ENCODE peak calls at places on chromosome 1, in four cellular contexts. Z, E, Q and J are unnamed samples.

GRCh38 chr1:25677193-25677773 is 60.7 kb downstream of the MAN1C1 start:
- DNase-seq in E (no peak), Z (no peak), Q (no peak), J (no peak)

GRCh38 chr1:164560076-164560475 is 1.1 kb downstream of the PBX1 start:
- DNase-seq in Z (no peak), Q (no peak), E (no peak), J (no peak)

GRCh38 chr1:93829061-93829460 is 49.9 kb downstream of the DNTTIP2 start:
- DNase-seq in Q (no peak), E (no peak), Z (no peak), J (no peak)

GRCh38 chr1:230163205-230163604 is 96.2 kb downstream of the GALNT2 start:
- DNase-seq in Z (peak; percentile 39), Q (no peak), E (peak; percentile 88), J (peak; percentile 68)

GRCh38 chr1:20472860-20473711 is 12.9 kb downstream of the CAMK2N1 start:
- DNase-seq in Q (no peak), Z (no peak), E (peak; percentile 80), J (peak; percentile 63)

GRCh38 chr1:238738942-238739341 is 647.4 kb upstream of the CHRM3 start:
- DNase-seq in Z (no peak), Q (no peak), E (no peak), J (no peak)

GRCh38 chr1:26555550-26555981 is 26.0 kb downstream of the RPS6KA1 start:
- DNase-seq in Q (no peak), Z (no peak), E (no peak), J (peak; percentile 19)

GRCh38 chr1:83897516-83897915 is 101.4 kb downstream of the TTLL7 start:
- DNase-seq in Z (no peak), Q (no peak), E (no peak), J (no peak)

GRCh38 chr1:29789221-29789909 is 553.0 kb downstream of the PTPRU start:
- DNase-seq in Z (no peak), E (no peak), Q (no peak), J (no peak)

GRCh38 chr1:82775402-82776000 is 974.8 kb downstream of the ADGRL2 start:
- DNase-seq in Z (no peak), Q (no peak), E (no peak), J (peak; percentile 14)

GRCh38 chr1:28058168-28058567 is 30.2 kb downstream of the EYA3 start:
- DNase-seq in E (no peak), Z (no peak), Q (no peak), J (no peak)

DNA sequence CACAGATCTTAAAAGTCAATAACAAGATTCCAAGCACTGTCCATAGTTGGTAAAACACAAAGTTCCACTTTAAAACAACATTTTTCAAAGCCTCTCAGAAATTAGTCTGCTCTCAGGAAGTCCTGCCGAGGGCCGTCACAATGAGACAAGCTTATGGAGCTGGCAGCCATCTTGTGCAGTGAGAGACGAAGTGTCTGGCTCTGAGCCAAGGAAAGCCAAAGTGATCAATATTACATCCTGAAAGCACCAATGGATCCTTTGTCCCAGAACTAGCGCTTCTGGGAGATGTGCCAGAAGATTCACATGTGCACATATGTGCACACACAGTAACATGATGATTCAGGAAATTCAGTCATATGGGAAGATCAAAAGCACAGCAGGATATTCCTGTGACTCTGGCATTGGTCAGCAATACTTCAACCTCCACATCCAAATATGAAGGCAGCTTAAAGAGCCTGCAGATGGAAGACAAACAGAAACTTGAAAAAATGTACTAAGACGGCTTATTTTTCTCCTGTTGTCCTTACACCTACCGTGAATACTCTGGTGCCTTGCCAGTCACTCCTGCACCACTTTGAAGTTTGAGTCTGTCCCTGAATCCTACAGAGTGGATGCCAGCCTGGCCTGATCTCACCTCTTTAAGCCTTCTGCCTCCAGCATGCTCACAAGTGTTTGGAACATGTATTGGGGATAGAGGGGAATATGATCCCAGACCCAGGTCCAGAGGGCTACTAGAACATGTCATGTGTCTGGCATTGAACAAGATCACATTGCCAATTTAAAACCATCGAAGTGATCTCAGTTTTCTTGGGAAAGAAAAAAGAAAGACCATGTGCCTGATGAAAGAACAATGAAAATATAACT is 44.5 kb upstream of the PRRX1 start:
- DNase-seq in E (no peak), Z (peak; percentile 11), Q (no peak), J (no peak)
- H3K4me3 ChIP-seq in E (no peak overlapping the region), Z (no peak overlapping the region), Q (no peak overlapping the region), J (peak overlapping the region; percentile 40)

DNA sequence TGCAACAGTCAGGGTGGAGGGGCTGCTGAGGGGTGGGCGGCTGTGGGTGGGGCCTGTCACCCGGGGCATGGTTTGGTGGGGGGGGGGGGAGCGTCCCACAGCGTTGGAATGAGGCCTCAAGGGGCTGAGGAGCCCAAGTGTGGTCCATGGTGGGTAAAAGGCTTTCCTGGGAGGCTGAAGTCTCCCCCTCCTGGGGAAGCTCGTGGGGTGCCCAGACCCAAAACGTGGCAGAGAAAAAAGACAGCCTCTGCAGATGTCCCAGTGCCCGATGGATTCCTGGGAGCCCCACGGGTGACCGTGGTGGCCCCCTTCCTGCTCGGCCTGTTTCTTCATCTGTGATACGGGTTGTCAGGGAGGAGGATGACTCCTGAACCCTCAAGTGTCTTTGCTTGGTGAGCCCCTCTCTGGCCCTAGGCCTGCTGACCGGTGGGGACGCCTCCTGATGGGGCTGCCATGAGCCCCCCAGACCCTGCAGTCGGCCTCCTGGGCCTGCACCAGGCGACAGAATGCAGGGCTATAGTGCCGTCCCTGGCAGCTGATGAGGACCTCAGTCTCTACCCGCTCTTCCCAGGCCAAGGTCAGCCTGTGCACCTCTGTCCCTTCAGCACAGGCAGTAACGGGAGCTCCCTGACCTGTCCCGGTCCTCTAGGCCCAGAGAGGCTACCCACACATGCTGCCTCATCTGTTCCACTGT is 1.1 kb downstream of the OBSCN start:
- DNase-seq in E (no peak), Z (no peak), Q (no peak), J (no peak)
- H3K4me3 ChIP-seq in E (no peak overlapping the region), Z (no peak overlapping the region), Q (no peak overlapping the region), J (peak overlapping the region; percentile 91)

GRCh38 chr1:36818771-36819170 is 215.5 kb downstream of the GRIK3 start:
- DNase-seq in Q (no peak), Z (no peak), E (no peak), J (no peak)

GRCh38 chr1:36821386-36821785 is 212.9 kb downstream of the GRIK3 start:
- DNase-seq in E (no peak), Q (no peak), Z (no peak), J (no peak)

GRCh38 chr1:36825226-36825625 is 209.1 kb downstream of the GRIK3 start:
- DNase-seq in Q (no peak), Z (no peak), E (no peak), J (no peak)

GRCh38 chr1:36824390-36824861 is 209.9 kb downstream of the GRIK3 start:
- DNase-seq in Z (no peak), Q (no peak), E (no peak), J (no peak)

DNA sequence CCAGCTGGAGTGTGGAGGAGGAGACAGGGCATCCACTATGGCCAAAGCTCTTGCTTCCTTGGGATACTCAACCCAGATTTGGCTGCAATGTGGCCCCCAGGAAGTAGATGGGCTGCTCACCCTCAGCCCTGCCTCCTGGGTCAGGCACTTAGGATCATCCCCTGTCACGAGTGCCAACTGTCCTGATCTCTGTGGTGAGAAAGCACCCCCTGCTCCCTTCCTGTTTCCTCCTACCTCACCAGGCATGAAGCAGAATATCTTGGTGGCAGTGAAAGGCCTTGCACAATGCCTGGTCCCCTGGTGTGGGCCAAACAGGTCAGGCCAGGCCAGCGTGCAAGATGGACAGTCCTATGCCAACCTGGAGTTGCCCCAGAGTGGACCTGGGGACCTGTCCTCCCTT is 211.7 kb downstream of the GRIK3 start:
- DNase-seq in E (no peak), Z (no peak), Q (no peak), J (no peak)
- H3K4me3 ChIP-seq in E (no peak overlapping the region), Z (no peak overlapping the region), Q (no peak overlapping the region), J (no peak overlapping the region)

DNA sequence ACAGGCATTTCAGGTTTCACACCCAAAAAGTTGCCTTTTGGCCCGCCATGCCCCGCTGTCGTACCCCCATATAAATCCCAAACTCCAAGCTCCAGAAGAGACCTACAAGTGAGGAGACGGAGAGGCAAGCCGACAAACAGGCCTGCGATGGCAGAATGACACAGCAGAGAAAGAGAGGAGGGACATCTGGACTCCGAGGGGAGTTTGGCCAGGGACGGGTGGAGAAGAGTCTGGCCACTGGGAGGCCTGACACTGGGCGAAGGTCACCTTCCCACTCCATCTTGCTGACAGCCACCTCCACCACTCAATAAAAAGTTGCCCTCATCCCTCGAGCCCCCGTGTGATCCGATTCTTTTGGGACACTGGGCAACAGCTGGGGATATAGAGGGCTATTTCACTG is 1.9 kb upstream of the CFH start:
- DNase-seq in Q (no peak), Z (no peak), E (no peak), J (peak; percentile 48)
- H3K4me3 ChIP-seq in Q (no peak overlapping the region), Z (no peak overlapping the region), E (no peak overlapping the region), J (peak overlapping the region; percentile 49)

GRCh38 chr1:155859881-155860841 is 794 bp downstream of the SYT11 start:
- DNase-seq in Z (peak; percentile 70), E (peak; percentile 91), Q (peak; percentile 94), J (peak; percentile 83)
- H3K4me3 ChIP-seq in Z (peak overlapping the region; percentile 58), E (peak overlapping the region; percentile 52), Q (peak overlapping the region; percentile 30), J (peak overlapping the region; percentile 77)

GRCh38 chr1:205925730-205926129 is 17.5 kb downstream of the SLC26A9 start:
- DNase-seq in Q (no peak), E (peak; percentile 44), Z (no peak), J (no peak)

GRCh38 chr1:205922314-205922713 is 20.9 kb downstream of the SLC26A9 start:
- DNase-seq in Z (no peak), E (peak; percentile 25), Q (no peak), J (no peak)

GRCh38 chr1:205924436-205924742 is 18.9 kb downstream of the SLC26A9 start:
- DNase-seq in Q (no peak), E (no peak), Z (no peak), J (no peak)

GRCh38 chr1:205922806-205923205 is 20.4 kb downstream of the SLC26A9 start:
- DNase-seq in Z (no peak), E (peak; percentile 22), Q (no peak), J (no peak)

GRCh38 chr1:205923663-205924435 is 19.4 kb downstream of the SLC26A9 start:
- DNase-seq in Q (no peak), Z (no peak), E (peak; percentile 40), J (no peak)
- H3K4me3 ChIP-seq in Q (no peak overlapping the region), Z (no peak overlapping the region), E (no peak overlapping the region), J (no peak overlapping the region)

GRCh38 chr1:150154143-150154542 is 4.4 kb downstream of the PLEKHO1 start:
- DNase-seq in E (peak; percentile 88), Z (no peak), Q (no peak), J (no peak)
- H3K4me3 ChIP-seq in E (peak overlapping the region; percentile 96), Z (no peak overlapping the region), Q (no peak overlapping the region), J (no peak overlapping the region)